ENCODE peak calls at places on chromosomes 2 and 18, in four cellular contexts. Z is HepG2, K is K562, J is H1. W is an unnamed sample.

GRCh38 chr2:222290371-222290690 is 8.5 kb downstream of the PAX3 start:
- DNase-seq in J (no peak), K (no peak), Z (no peak), W (no peak)

GRCh38 chr2:225041871-225042799 is at the start of gene DOCK10:
- DNase-seq in Z (no peak), K (no peak), J (peak; percentile 58), W (peak; percentile 21)

GRCh38 chr18:37520508-37520907 is 45.1 kb downstream of the CELF4 start:
- DNase-seq in J (no peak), K (no peak), Z (no peak), W (no peak)

GRCh38 chr2:133733856-133734255 is 165.6 kb upstream of the NCKAP5 start:
- DNase-seq in Z (no peak), J (no peak), K (no peak), W (no peak)

GRCh38 chr18:48172226-48173006 is 236.8 kb downstream of the ZBTB7C start:
- DNase-seq in J (no peak), K (no peak), Z (no peak), W (no peak)

GRCh38 chr2:201913197-201913596 is 106.9 kb downstream of the CDK15 start:
- DNase-seq in J (no peak), K (no peak), Z (no peak), W (no peak)

GRCh38 chr18:39647627-39648502 is 2082.3 kb upstream of the CELF4 start:
- DNase-seq in Z (no peak), J (no peak), K (no peak), W (no peak)

GRCh38 chr18:43650423-43650822 is 373.1 kb upstream of the SYT4 start:
- DNase-seq in J (no peak), K (no peak), Z (no peak), W (no peak)

GRCh38 chr2:169716229-169716886 is 17.3 kb upstream of the KLHL23 start:
- DNase-seq in Z (no peak), J (no peak), K (peak; percentile 48), W (no peak)

GRCh38 chr18:31112804-31113203 is 10.6 kb upstream of the DSC2 start:
- DNase-seq in K (no peak), Z (no peak), J (no peak), W (no peak)

GRCh38 chr2:170813611-170814550 is 2.8 kb upstream of the GAD1 start:
- DNase-seq in J (peak; percentile 78), Z (peak; percentile 41), K (peak; percentile 49), W (no peak)

GRCh38 chr2:18439716-18440115 is 120.7 kb downstream of the RDH14 start:
- DNase-seq in Z (no peak), K (no peak), J (no peak), W (no peak)

GRCh38 chr18:22882084-22882483 is 51.0 kb upstream of the RBBP8 start:
- DNase-seq in K (no peak), Z (no peak), J (no peak), W (no peak)

GRCh38 chr18:4333043-4333442 is 122.1 kb downstream of the DLGAP1 start:
- DNase-seq in Z (no peak), K (no peak), J (no peak), W (no peak)

GRCh38 chr2:121197369-121198091 is 87.5 kb downstream of the TFCP2L1 start:
- DNase-seq in Z (no peak), K (no peak), J (no peak), W (no peak)

GRCh38 chr2:152444448-152444847 is 109.5 kb downstream of the FMNL2 start:
- DNase-seq in K (no peak), Z (no peak), J (no peak), W (no peak)

GRCh38 chr2:9284521-9285297 is 78.1 kb downstream of the ASAP2 start:
- DNase-seq in K (no peak), Z (no peak), J (no peak), W (no peak)

GRCh38 chr2:230295192-230295591 is 31.8 kb upstream of the SP140L start:
- DNase-seq in J (no peak), Z (no peak), K (no peak), W (no peak)

GRCh38 chr2:8974001-8974400 is 29.5 kb downstream of the MBOAT2 start:
- DNase-seq in K (no peak), J (no peak), Z (no peak), W (no peak)

GRCh38 chr2:238106339-238106697 is 6.2 kb downstream of the ESPNL start:
- DNase-seq in K (no peak), Z (no peak), J (peak; percentile 66), W (no peak)

GRCh38 chr2:166406374-166406773 is 30.6 kb upstream of the SCN9A start:
- DNase-seq in K (no peak), J (no peak), Z (no peak), W (no peak)
- TF ChIP-seq RNF2 in K (no peak), J (no peak), Z (no peak), W (no peak)

GRCh38 chr2:203580846-203581245 is 45.7 kb upstream of the RAPH1 start:
- DNase-seq in K (no peak), Z (no peak), J (no peak), W (no peak)
- TF ChIP-seq KDM1A in K (no peak), Z (no peak), J (no peak), W (no peak)

GRCh38 chr2:138213624-138214023 is 249.4 kb downstream of the HNMT start:
- DNase-seq in Z (no peak), K (no peak), J (no peak), W (no peak)
- TF ChIP-seq RNF2 in Z (no peak), K (no peak), J (no peak), W (no peak)

GRCh38 chr2:223945755-223946154 is 620 bp upstream of the WDFY1 start:
- DNase-seq in K (no peak), J (no peak), Z (no peak), W (no peak)

GRCh38 chr2:223944166-223944703 is 900 bp downstream of the WDFY1 start:
- DNase-seq in J (peak; percentile 82), Z (peak; percentile 51), K (peak; percentile 44), W (no peak)

GRCh38 chr2:223943561-223944008 is 1.6 kb downstream of the WDFY1 start:
- DNase-seq in K (no peak), Z (peak; percentile 45), J (no peak), W (peak; percentile 46)

GRCh38 chr2:223943135-223943534 is 2.0 kb downstream of the WDFY1 start:
- DNase-seq in J (no peak), Z (no peak), K (no peak), W (no peak)

GRCh38 chr2:223944704-223945531 is at the start of gene WDFY1:
- DNase-seq in Z (peak; percentile 75), K (peak; percentile 80), J (peak; percentile 91), W (peak; percentile 89)
- TF ChIP-seq KDM1A in Z (peak; percentile 51), K (no peak), J (peak; percentile 6), W (no peak)

DNA sequence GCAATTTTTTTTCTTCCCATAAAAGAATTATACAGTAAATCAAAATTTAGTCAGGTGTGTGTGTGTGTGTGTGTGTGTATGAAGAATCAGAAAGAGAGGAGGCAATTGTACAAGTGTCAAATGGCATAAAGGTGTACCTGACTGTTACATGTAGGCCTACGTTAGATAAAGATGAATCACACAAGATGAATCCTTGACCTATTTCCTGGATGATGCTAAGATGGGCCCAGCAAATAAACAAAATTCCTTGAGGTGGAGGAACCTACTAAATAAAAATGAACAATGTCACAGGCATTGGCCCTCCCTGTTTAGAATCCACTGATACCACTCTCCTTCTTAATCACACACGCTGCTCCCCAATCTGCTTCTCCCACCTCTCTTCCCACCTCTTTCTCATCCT is 79.7 kb upstream of the LRATD1 start:
- DNase-seq in Z (no peak), K (no peak), J (no peak), W (no peak)
- TF ChIP-seq RNF2 in Z (no peak), K (no peak), J (no peak), W (no peak)

DNA sequence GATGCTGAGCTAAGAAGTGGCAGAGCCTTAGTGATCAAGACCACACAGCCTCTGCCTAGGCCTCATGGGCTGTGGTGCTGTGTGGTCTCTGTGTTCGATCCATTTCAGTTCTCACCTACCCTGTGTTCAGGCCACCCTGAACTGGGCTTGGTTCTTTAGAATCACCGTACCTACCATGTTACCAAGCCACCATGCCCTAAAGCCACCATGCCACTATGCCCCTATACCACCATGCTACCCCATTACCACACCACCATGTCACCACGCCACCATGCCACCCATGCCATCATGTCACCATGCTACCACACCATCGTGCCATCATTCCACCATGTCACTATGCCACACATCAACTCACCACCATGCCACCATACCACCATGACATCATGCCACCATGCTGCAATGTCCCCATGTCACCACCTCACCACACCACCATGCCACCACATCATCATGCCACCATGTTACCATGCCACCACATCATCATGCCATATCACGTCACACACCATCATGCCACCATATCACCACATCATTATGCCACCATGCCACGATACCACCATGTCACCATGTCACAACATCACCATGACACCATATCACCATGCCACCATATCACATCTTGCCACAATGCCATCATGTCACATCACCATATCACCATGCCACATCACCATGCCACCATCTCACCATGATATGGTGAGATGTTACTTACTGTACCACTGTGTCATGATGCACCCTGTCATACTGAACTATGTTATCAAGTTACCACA is 191.0 kb upstream of the ARL4C start:
- DNase-seq in K (no peak), J (peak; percentile 11), Z (no peak), W (no peak)
- TF ChIP-seq KDM1A in K (no peak), J (no peak), Z (no peak), W (no peak)